ENCODE peak calls at places on chromosomes 7 and 10, in five cellular contexts. P is NCI-H2081; U is Kasumi-1; Z is CD4-positive, alpha-beta T cell; N is progenitor cell of endocrine pancreas. M is an unnamed sample.

GRCh38 chr10:121188005-121188404 is 336.8 kb downstream of the WDR11 start:
- DNase-seq in P (no peak), U (no peak), Z (no peak), N (no peak), M (no peak)

GRCh38 chr10:33330543-33331019 is 3.9 kb downstream of the NRP1 start:
- DNase-seq in P (peak; percentile 68), U (peak; percentile 88), Z (peak; percentile 62), N (peak; percentile 77), M (peak; percentile 83)

GRCh38 chr10:2925631-2926030 is 141.7 kb upstream of the PFKP start:
- DNase-seq in P (peak; percentile 41), U (peak; percentile 72), Z (no peak), N (no peak), M (no peak)

GRCh38 chr10:70651661-70652060 is 20.6 kb upstream of the ADAMTS14 start:
- DNase-seq in P (peak; percentile 31), U (no peak), Z (no peak), N (no peak), M (no peak)

GRCh38 chr7:64618785-64619456 is 47.0 kb upstream of the ZNF107 start:
- DNase-seq in P (peak; percentile 59), U (peak; percentile 74), Z (no peak), N (no peak), M (no peak)

GRCh38 chr10:121732676-121733445 is 134.6 kb upstream of the FGFR2 start:
- DNase-seq in P (peak; percentile 1), U (no peak), Z (no peak), N (no peak), M (no peak)

GRCh38 chr10:74813371-74813770 is 13.0 kb upstream of the KAT6B start:
- DNase-seq in P (no peak), U (no peak), Z (no peak), N (no peak), M (peak; percentile 58)

GRCh38 chr7:137591444-137591843 is 247.9 kb upstream of the PTN start:
- DNase-seq in P (no peak), U (no peak), Z (no peak), N (no peak), M (peak; percentile 52)

GRCh38 chr10:110717830-110718595 is 73.9 kb downstream of the RBM20 start:
- DNase-seq in P (no peak), U (peak; percentile 98), Z (no peak), N (no peak), M (no peak)

GRCh38 chr7:64882341-64883112 is 20.5 kb upstream of the ZNF273 start:
- DNase-seq in P (peak; percentile 64), U (no peak), Z (no peak), N (no peak), M (no peak)

GRCh38 chr7:36763084-36763807 is 39.0 kb upstream of the AOAH start:
- DNase-seq in P (no peak), U (no peak), Z (no peak), N (no peak), M (no peak)

GRCh38 chr7:40057292-40057691 is 77.1 kb downstream of the MPLKIP start:
- DNase-seq in P (peak; percentile 45), U (no peak), Z (no peak), N (no peak), M (no peak)